ENCODE peak calls at places on chromosomes 5 and 9, in five cellular contexts. N, V, M, C and O are unnamed samples.

GRCh38 chr9:93664549-93665120 is 88.3 kb downstream of the PHF2 start:
- DNase-seq in N (no peak), V (no peak), M (no peak), C (no peak), O (no peak)

GRCh38 chr9:120925535-120926396 is 830 bp downstream of the TRAF1 start:
- DNase-seq in N (no peak), V (no peak), M (peak; percentile 99), C (no peak), O (peak; percentile 96)

GRCh38 chr5:113123563-113123962 is 147.0 kb downstream of the DCP2 start:
- DNase-seq in N (peak; percentile 37), V (no peak), M (no peak), C (peak; percentile 77), O (no peak)

GRCh38 chr9:84404095-84404686 is 63.6 kb upstream of the SLC28A3 start:
- DNase-seq in N (peak; percentile 43), V (peak; percentile 23), M (no peak), C (peak; percentile 52), O (peak; percentile 3)

GRCh38 chr9:4530375-4530774 is 40.1 kb downstream of the SLC1A1 start:
- DNase-seq in N (no peak), V (no peak), M (no peak), C (no peak), O (peak; percentile 66)

GRCh38 chr5:8600843-8601242 is 731.9 kb downstream of the MTRR start:
- DNase-seq in N (no peak), V (no peak), M (no peak), C (peak; percentile 40), O (no peak)

GRCh38 chr9:115640887-115641286 is 512.7 kb upstream of the PAPPA start:
- DNase-seq in N (no peak), V (no peak), M (peak; percentile 87), C (no peak), O (peak; percentile 76)

GRCh38 chr5:206406-206805 is 11.5 kb downstream of the CCDC127 start:
- DNase-seq in N (no peak), V (no peak), M (peak; percentile 45), C (no peak), O (peak; percentile 28)

GRCh38 chr5:53479656-53480473 is 564 bp upstream of the FST start:
- DNase-seq in N (peak; percentile 57), V (peak; percentile 61), M (peak; percentile 73), C (peak; percentile 77), O (peak; percentile 57)

GRCh38 chr5:128197911-128198522 is 114.5 kb downstream of the SLC12A2 start:
- DNase-seq in N (no peak), V (no peak), M (no peak), C (no peak), O (no peak)

GRCh38 chr5:5453131-5453530 is 30.7 kb downstream of the ICE1 start:
- DNase-seq in N (no peak), V (no peak), M (no peak), C (no peak), O (no peak)

DNA sequence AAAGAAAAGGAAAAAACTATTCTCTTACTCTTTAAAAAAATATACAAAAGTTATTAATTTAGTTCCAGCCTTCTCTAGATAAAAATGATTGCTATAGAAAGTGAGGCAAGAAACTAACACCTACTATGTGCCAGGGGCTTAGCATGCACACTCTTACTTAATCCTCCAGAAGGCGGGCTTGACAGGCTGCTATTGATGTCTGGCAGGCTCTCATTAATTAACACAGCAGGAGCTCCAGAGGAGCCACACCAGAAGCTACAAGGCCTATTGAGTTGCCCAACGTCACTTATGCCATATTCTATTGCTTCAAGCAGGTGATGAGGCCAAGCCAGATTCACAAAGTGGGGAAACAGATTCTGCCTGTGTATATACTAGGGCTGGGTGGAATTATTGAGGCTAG is 54.6 kb upstream of the CLINT1 start:
- DNase-seq in N (no peak), V (peak; percentile 68), M (no peak), C (peak; percentile 80), O (no peak)
- H2BK120ac ChIP-seq in N (no peak overlapping the region), V (no peak overlapping the region), M (no peak overlapping the region), C (no peak overlapping the region), O (no peak overlapping the region)

DNA sequence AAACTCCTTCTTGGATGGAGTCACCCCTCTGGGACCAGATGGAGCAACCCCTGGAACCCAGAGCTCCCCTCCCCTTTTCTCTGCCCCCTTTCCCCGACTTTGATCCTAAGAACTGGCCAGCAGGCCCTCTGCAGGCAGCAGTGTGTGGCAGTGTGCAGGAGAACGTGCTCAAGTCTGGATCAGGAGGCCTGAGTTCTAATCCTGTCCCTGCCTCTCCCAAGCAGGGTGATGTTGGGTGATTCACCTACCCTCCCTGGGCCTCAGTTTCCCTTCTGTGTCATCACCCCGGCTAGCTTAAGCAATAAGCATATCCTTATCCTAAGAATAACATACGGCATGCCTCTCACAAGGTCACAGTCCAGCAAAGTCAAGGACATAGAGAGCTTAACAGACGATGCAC is 67.6 kb downstream of the C9orf50 start:
- DNase-seq in N (no peak), V (no peak), M (no peak), C (no peak), O (no peak)
- H2BK120ac ChIP-seq in N (no peak overlapping the region), V (no peak overlapping the region), M (no peak overlapping the region), C (no peak overlapping the region), O (no peak overlapping the region)

DNA sequence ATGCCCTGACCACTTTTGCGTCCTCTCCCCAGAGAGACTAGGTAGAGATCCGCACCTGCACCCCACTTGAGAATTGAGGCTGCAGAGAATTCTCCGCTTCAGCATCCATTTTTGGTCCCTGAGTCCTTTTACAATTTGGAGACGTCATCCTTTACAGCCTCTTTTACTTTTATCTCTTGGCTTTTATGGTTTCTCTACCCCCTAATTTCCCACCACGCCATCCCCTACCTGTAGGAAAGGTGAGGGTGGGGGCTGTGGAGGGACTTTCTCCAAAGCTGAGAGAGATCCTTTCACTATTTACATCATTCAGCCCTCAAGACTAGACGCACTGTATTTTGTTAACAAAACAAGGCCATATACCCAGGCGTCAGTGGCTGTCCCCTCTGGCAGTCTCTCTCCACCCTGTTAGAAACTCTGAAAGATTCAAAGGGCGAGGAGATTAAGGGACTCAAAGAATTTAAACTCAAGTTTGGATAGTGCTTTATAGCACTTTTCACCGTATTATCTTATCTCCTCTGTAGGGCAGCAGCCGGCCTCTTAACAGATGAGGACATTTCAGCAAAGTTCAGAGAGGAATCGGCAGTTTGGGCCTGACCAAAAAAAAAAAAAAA is 1.7 kb downstream of the MSX2 start:
- DNase-seq in N (no peak), V (no peak), M (no peak), C (peak; percentile 85), O (no peak)
- H2BK120ac ChIP-seq in N (no peak overlapping the region), V (no peak overlapping the region), M (no peak overlapping the region), C (no peak overlapping the region), O (no peak overlapping the region)

GRCh38 chr9:1837453-1838084 is 177.6 kb upstream of the SMARCA2 start:
- DNase-seq in N (peak; percentile 71), V (peak; percentile 51), M (peak; percentile 1), C (peak; percentile 84), O (no peak)

GRCh38 chr9:1829719-1830118 is 185.4 kb upstream of the SMARCA2 start:
- DNase-seq in N (no peak), V (no peak), M (no peak), C (no peak), O (no peak)

DNA sequence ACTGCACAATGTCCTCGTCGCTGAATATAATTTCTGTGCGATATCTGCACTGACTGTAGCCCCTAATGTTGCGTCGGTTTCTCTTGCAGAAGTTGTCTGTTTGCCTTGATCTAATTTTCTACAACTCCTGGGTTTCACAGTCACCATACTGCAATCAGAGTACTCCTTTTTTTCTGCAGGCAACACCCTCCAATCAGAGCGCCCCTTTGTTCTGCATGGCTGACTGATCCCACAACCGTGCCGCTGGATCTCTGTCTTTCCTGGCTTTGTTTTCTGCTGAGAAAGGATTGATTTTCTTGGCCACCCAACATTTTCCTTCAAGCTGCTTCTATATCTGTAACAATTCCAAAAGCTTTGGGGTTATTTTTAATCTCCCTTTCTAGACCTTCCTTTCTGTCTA is 182.2 kb upstream of the SMARCA2 start:
- DNase-seq in N (no peak), V (no peak), M (no peak), C (no peak), O (no peak)
- H2BK120ac ChIP-seq in N (no peak overlapping the region), V (no peak overlapping the region), M (no peak overlapping the region), C (no peak overlapping the region), O (no peak overlapping the region)

DNA sequence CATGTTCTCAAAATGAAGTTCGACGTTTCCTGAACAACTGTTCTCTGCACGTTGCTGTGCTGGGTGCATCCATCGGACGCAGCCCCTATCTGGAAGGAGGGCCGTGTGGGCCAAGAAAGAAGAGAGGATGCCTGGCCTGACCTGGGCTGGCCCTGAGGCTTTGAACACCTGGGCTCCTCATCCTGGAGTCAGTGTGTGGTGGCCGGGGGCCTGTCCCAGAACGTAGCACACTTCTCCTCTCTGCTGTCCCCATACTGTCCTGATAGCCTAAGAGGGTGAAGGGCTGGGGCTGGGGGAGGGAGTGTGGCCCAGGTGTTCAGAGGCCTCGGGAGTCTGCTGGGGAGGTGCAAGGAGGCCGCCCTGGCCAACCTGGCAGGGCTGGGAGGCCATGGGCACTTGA is 21.5 kb downstream of the COL5A1 start:
- DNase-seq in N (no peak), V (no peak), M (no peak), C (no peak), O (no peak)
- H2BK120ac ChIP-seq in N (no peak overlapping the region), V (no peak overlapping the region), M (no peak overlapping the region), C (no peak overlapping the region), O (peak overlapping the region; percentile 27)

DNA sequence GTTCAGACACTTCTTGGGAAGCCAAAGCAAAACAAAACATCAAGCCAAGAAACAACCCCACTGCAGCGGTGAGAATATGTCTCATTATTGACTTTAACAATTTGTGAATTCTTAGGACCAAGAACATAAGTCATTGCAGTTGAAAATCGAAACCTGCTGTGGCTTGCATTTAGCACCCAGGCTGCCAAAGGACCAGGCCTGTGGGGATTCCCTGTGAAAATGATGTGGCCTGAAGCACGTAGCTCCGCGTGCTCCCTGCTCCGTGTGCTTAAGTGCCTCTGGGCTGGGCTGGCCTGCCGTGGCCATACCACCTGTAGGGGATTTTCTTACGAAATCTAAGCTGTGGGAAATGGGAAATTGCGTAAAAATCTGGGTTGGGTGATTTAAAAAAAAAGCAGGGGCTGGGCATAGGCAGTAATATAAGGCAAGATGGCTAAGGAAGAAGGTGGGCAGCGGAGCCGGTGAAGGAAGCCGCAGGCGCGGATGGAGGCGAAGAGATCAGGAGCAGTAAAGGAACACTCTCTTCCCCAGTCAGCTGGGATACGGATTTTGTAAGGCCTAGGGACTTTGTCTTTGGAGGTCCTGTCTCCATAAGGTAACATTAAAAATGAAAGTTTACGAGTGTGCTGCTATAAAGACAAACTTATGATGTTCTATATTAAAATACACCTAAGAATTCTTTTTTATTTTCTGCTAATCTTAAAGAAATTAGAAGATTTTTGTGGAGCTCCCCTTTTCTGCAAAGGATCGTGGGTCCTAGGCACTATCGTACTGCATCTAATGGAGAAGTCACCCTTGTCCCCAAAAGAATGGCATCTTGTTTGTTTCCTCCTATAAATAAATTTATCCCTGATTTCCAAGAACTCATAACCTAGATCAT is 189.6 kb upstream of the SEMA6A start:
- DNase-seq in N (no peak), V (no peak), M (no peak), C (no peak), O (peak; percentile 16)
- H2BK120ac ChIP-seq in N (no peak overlapping the region), V (no peak overlapping the region), M (no peak overlapping the region), C (peak overlapping the region; percentile 35), O (no peak overlapping the region)